ENCODE peak calls at places on chromosome 18, in four cellular contexts. C, J, A and B are unnamed samples.

GRCh38 chr18:48629730-48630324 is 91.0 kb downstream of the CTIF start:
- DNase-seq in C (peak; percentile 94), A (peak; percentile 57), J (no peak), B (no peak)

GRCh38 chr18:51953521-51953920 is 386.5 kb upstream of the DCC start:
- DNase-seq in C (no peak), A (no peak), J (no peak), B (no peak)

GRCh38 chr18:66495844-66496243 is 108.0 kb downstream of the CDH19 start:
- DNase-seq in J (peak; percentile 87), C (peak; percentile 33), A (peak; percentile 80), B (peak; percentile 90)

GRCh38 chr18:59514193-59514592 is 155.1 kb upstream of the LMAN1 start:
- DNase-seq in C (peak; percentile 82), J (peak; percentile 33), A (no peak), B (no peak)

GRCh38 chr18:22840606-22841144 is 92.5 kb upstream of the RBBP8 start:
- DNase-seq in J (no peak), A (no peak), C (no peak), B (no peak)

GRCh38 chr18:9971313-9971920 is 57.6 kb downstream of the VAPA start:
- DNase-seq in A (peak; percentile 93), J (peak; percentile 83), C (peak; percentile 85), B (peak; percentile 84)

GRCh38 chr18:33201509-33201926 is 239.0 kb downstream of the CCDC178 start:
- DNase-seq in A (peak; percentile 10), J (peak; percentile 72), C (peak; percentile 64), B (peak; percentile 89)

GRCh38 chr18:13548944-13549878 is 177.1 kb downstream of the FAM210A start:
- DNase-seq in J (no peak), C (no peak), A (no peak), B (no peak)

GRCh38 chr18:37565985-37566478 is 434 bp upstream of the CELF4 start:
- DNase-seq in J (peak; percentile 86), C (peak; percentile 45), A (no peak), B (peak; percentile 77)
- TF ChIP-seq EZH2 in J (no peak), C (no peak), A (no peak), B (no peak)

GRCh38 chr18:36201765-36202164 is 14.5 kb downstream of the MOCOS start:
- DNase-seq in A (no peak), C (no peak), J (no peak), B (no peak)
- H3K36me3 ChIP-seq in A (no peaks in the 10 kb centered on the region), C (no peaks in the 10 kb centered on the region), J (no peaks in the 10 kb centered on the region), B (no peaks in the 10 kb centered on the region)

DNA sequence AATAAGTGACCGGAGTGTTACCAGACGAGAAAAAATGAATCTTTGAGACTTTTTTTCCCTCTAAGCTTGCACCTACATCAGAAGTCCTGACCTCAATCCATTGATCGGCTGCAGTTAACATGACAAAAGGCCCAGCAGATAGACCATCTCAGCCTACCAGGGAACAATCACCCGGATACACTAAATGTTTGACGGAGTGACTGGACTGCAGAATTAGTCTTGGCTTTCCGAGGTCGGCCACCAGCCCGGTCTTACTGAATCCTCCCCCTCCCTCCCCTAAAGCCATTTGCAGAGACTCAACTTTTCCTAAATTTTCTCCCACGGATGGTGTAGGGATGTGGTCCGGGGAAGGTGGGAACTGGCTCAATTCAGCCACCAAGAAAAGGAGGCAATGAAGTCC is 309.9 kb upstream of the SKOR2 start:
- DNase-seq in J (peak; percentile 25), A (no peak), C (no peak), B (peak; percentile 78)
- H3K4me3 ChIP-seq in J (no peak overlapping the region), A (no peak overlapping the region), C (no peak overlapping the region), B (peak overlapping the region; percentile 1)

GRCh38 chr18:907880-908512 is 3.3 kb downstream of the ADCYAP1 start:
- DNase-seq in J (peak; percentile 49), C (no peak), A (no peak), B (peak; percentile 44)
- TF ChIP-seq EZH2 in J (peak; percentile 91), C (peak; percentile 93), A (peak; percentile 92), B (peak; percentile 85)

GRCh38 chr18:1013951-1014350 is 109.3 kb downstream of the ADCYAP1 start:
- DNase-seq in A (no peak), C (no peak), J (no peak), B (no peak)

GRCh38 chr18:1012775-1013174 is 108.1 kb downstream of the ADCYAP1 start:
- DNase-seq in J (no peak), A (no peak), C (no peak), B (no peak)

GRCh38 chr18:1014496-1014895 is 109.8 kb downstream of the ADCYAP1 start:
- DNase-seq in C (no peak), J (no peak), A (no peak), B (peak; percentile 27)

GRCh38 chr18:1014951-1015627 is 110.4 kb downstream of the ADCYAP1 start:
- DNase-seq in C (no peak), J (peak; percentile 45), A (no peak), B (peak; percentile 87)

DNA sequence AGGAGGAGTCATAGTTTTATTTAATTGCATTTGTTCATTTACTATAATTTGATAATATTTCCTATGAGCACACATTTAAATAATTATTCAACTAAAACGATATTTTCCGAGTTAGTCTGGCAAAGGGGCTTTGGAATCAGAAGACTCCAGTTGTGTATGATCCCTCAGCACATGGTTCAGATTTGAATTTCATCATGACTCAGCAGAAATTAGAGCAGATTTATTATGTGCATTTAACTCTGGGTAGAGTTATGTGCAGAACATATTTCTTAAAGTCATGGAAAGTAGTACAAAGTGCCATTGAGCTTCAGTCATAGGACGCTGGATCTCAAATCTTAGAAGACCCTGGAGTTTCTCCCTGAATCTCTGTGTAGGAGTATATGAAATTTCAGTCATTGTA is 106.7 kb downstream of the ADCYAP1 start:
- DNase-seq in C (no peak), A (no peak), J (no peak), B (no peak)
- H3K36me3 ChIP-seq in C (no peaks in the 10 kb centered on the region), A (no peaks in the 10 kb centered on the region), J (no peaks in the 10 kb centered on the region), B (no peaks in the 10 kb centered on the region)

GRCh38 chr18:77369644-77370043 is 120.0 kb downstream of the GALR1 start:
- DNase-seq in C (peak; percentile 2), A (no peak), J (peak; percentile 20), B (peak; percentile 42)

GRCh38 chr18:77365667-77366066 is 116.0 kb downstream of the GALR1 start:
- DNase-seq in C (no peak), A (no peak), J (no peak), B (no peak)

GRCh38 chr18:77361382-77361781 is 111.7 kb downstream of the GALR1 start:
- DNase-seq in A (no peak), J (no peak), C (no peak), B (no peak)

GRCh38 chr18:77366067-77366724 is 116.5 kb downstream of the GALR1 start:
- DNase-seq in J (no peak), A (no peak), C (no peak), B (no peak)

GRCh38 chr18:77366725-77367641 is 117.3 kb downstream of the GALR1 start:
- DNase-seq in A (peak; percentile 57), J (no peak), C (no peak), B (peak; percentile 6)
- H3K4me3 ChIP-seq in A (peak overlapping the region; percentile 52), J (no peak overlapping the region), C (no peak overlapping the region), B (no peak overlapping the region)